ENCODE peak calls at places on chromosomes 5 and 9, in four cellular contexts. R is NCI-H1105, U is amygdala, W is left ventricle myocardium superior. A is an unnamed sample.
A peak's percentile ranks its signal among the peaks of the same experiment; 100 is the strongest.

GRCh38 chr9:127661342-127661741 is 45.4 kb upstream of the CFAP157 start:
- DNase-seq in R (peak; percentile 7), U (no peak), W (no peak), A (no peak)

GRCh38 chr9:33734911-33735310 is 60.5 kb upstream of the PRSS3 start:
- DNase-seq in R (no peak), U (no peak), W (no peak), A (no peak)

GRCh38 chr5:103452666-103453065 is 109.9 kb downstream of the NUDT12 start:
- DNase-seq in R (no peak), U (no peak), W (no peak), A (no peak)

GRCh38 chr5:157143127-157143959 is 678 bp upstream of the MED7 start:
- DNase-seq in R (no peak), U (peak; percentile 42), W (peak; percentile 72), A (peak; percentile 57)

GRCh38 chr5:6576861-6577501 is 55.9 kb downstream of the NSUN2 start:
- DNase-seq in R (peak; percentile 41), U (no peak), W (no peak), A (no peak)

GRCh38 chr9:129944501-129945116 is 98.4 kb downstream of the FNBP1 start:
- DNase-seq in R (no peak), U (no peak), W (no peak), A (peak; percentile 71)

GRCh38 chr5:169804861-169805260 is 167.8 kb downstream of the DOCK2 start:
- DNase-seq in R (no peak), U (no peak), W (no peak), A (no peak)

GRCh38 chr5:137254695-137255094 is 244.4 kb downstream of the SPOCK1 start:
- DNase-seq in R (no peak), U (no peak), W (no peak), A (no peak)

GRCh38 chr5:112417931-112418358 is 1.1 kb downstream of the EPB41L4A start:
- DNase-seq in R (no peak), U (peak; percentile 38), W (peak; percentile 73), A (peak; percentile 59)

GRCh38 chr5:96146675-96147074 is 185.0 kb upstream of the ELL2 start:
- DNase-seq in R (no peak), U (no peak), W (no peak), A (no peak)

GRCh38 chr9:127224178-127224882 is 40.2 kb upstream of the GARNL3 start:
- DNase-seq in R (peak; percentile 80), U (peak; percentile 83), W (peak; percentile 95), A (peak; percentile 90)

GRCh38 chr9:93950619-93951601 is 4.2 kb downstream of the BARX1 start:
- DNase-seq in R (no peak), U (no peak), W (no peak), A (no peak)

GRCh38 chr9:114034663-114035062 is 43.4 kb downstream of the AMBP start:
- DNase-seq in R (no peak), U (peak; percentile 41), W (no peak), A (no peak)

GRCh38 chr5:168015506-168015905 is 275.9 kb upstream of the WWC1 start:
- DNase-seq in R (no peak), U (no peak), W (no peak), A (no peak)

GRCh38 chr5:64939772-64940510 is 171.2 kb downstream of the CWC27 start:
- DNase-seq in R (no peak), U (no peak), W (peak; percentile 23), A (no peak)

GRCh38 chr5:138352071-138352721 is at the start of gene KDM3B:
- DNase-seq in R (peak; percentile 44), U (peak; percentile 78), W (peak; percentile 90), A (peak; percentile 95)

GRCh38 chr5:150350524-150351344 is 6.8 kb upstream of the TCOF1 start:
- DNase-seq in R (no peak), U (peak; percentile 74), W (peak; percentile 71), A (peak; percentile 45)

GRCh38 chr9:131868766-131869165 is 128.9 kb upstream of the RAPGEF1 start:
- DNase-seq in R (no peak), U (peak; percentile 22), W (no peak), A (no peak)

GRCh38 chr5:39211773-39212172 is 7.6 kb downstream of the FYB1 start:
- DNase-seq in R (no peak), U (no peak), W (no peak), A (peak; percentile 73)

GRCh38 chr5:168853972-168854371 is 274.8 kb upstream of the PANK3 start:
- DNase-seq in R (no peak), U (no peak), W (no peak), A (no peak)

GRCh38 chr5:150266807-150267408 is 22.7 kb downstream of the CAMK2A start:
- DNase-seq in R (peak; percentile 20), U (no peak), W (no peak), A (no peak)

GRCh38 chr5:134138416-134139376 is 24.2 kb downstream of the TCF7 start:
- DNase-seq in R (no peak), U (no peak), W (no peak), A (no peak)

GRCh38 chr9:127927457-127928231 is 2.9 kb downstream of the PIP5KL1 start:
- DNase-seq in R (peak; percentile 80), U (no peak), W (no peak), A (peak; percentile 21)

GRCh38 chr9:26677965-26678745 is 214.4 kb downstream of the CAAP1 start:
- DNase-seq in R (no peak), U (no peak), W (no peak), A (no peak)